ENCODE peak calls at places on chromosomes 12 and 14, in nine cellular contexts. C, O, E, H, Z, F, U, W and V are unnamed samples.

GRCh38 chr12:58884916-58885315 is 35.4 kb downstream of the LRIG3 start:
- DNase-seq in H (no peak), U (no peak), W (no peak), C (no peak), Z (no peak), E (no peak), O (no peak), F (no peak), V (no peak)

GRCh38 chr12:6538420-6539275 is 4.3 kb downstream of the GAPDH start:
- DNase-seq in O (no peak), F (no peak), W (peak; percentile 61), E (no peak), U (no peak), Z (no peak), C (peak; percentile 59), H (no peak), V (no peak)

GRCh38 chr12:6840428-6841138 is at the start of gene GNB3:
- DNase-seq in H (no peak), W (no peak), U (no peak), F (no peak), C (no peak), Z (no peak), E (no peak), O (no peak), V (no peak)

GRCh38 chr12:28350502-28350901 is 160.2 kb downstream of the CCDC91 start:
- DNase-seq in H (no peak), O (no peak), W (no peak), C (peak; percentile 7), U (no peak), E (no peak), F (no peak), Z (peak; percentile 9), V (no peak)

GRCh38 chr14:50776522-50776921 is 54.4 kb downstream of the NIN start:
- DNase-seq in Z (no peak), E (no peak), H (no peak), C (no peak), F (no peak), O (no peak), U (no peak), W (no peak), V (no peak)

GRCh38 chr12:57735952-57736742 is 2.4 kb downstream of the AGAP2 start:
- DNase-seq in W (no peak), Z (peak; percentile 35), E (peak; percentile 45), C (no peak), H (no peak), O (peak; percentile 86), U (no peak), F (no peak), V (no peak)

GRCh38 chr12:19388131-19388549 is 51.2 kb upstream of the AEBP2 start:
- DNase-seq in O (no peak), W (no peak), C (peak; percentile 35), E (peak; percentile 50), F (no peak), H (no peak), U (no peak), Z (peak; percentile 29), V (no peak)

GRCh38 chr14:85417396-85417795 is 112.5 kb upstream of the FLRT2 start:
- DNase-seq in W (no peak), O (no peak), F (no peak), E (no peak), Z (no peak), U (no peak), H (no peak), C (no peak), V (no peak)

GRCh38 chr12:51390457-51391046 is 654 bp downstream of the GALNT6 start:
- DNase-seq in O (no peak), Z (no peak), U (no peak), W (no peak), H (no peak), F (no peak), C (no peak), E (no peak), V (no peak)

GRCh38 chr12:3231399-3231876 is 154.3 kb downstream of the TSPAN9 start:
- DNase-seq in F (no peak), W (no peak), U (no peak), C (no peak), O (no peak), E (no peak), Z (no peak), H (no peak), V (no peak)

GRCh38 chr12:127355061-127355820 is 911.7 kb upstream of the TMEM132C start:
- DNase-seq in Z (no peak), C (peak; percentile 56), W (no peak), U (no peak), O (no peak), F (no peak), H (no peak), E (peak; percentile 8), V (peak; percentile 19)

GRCh38 chr12:12835378-12836145 is 22.4 kb downstream of the DDX47 start:
- DNase-seq in W (no peak), F (no peak), E (no peak), Z (peak; percentile 67), O (no peak), H (no peak), C (peak; percentile 25), U (no peak), V (peak; percentile 73)

GRCh38 chr12:124754949-124755800 is 108.5 kb downstream of the SCARB1 start:
- DNase-seq in O (no peak), C (peak; percentile 83), H (no peak), E (peak; percentile 97), F (peak; percentile 55), W (no peak), U (peak; percentile 65), Z (peak; percentile 98), V (no peak)